ENCODE peak calls at places on chromosomes 4 and X, in six cellular contexts. G is mesenchymal stem cell, H is H9, T is neuronal stem cell, N is trophoblast cell, C is H1. Y is an unnamed sample.

GRCh38 chr4:8276358-8277240 is 7.0 kb downstream of the HTRA3 start:
- DNase-seq in G (no peak), H (no peak), T (no peak), N (no peak), C (no peak), Y (peak)

GRCh38 chrX:106069048-106069447 is 30.5 kb upstream of the SERPINA7 start:
- DNase-seq in G (no peak), H (no peak), T (no peak), N (no peak), C (no peak), Y (no peak)

GRCh38 chrX:130829526-130830515 is 73.2 kb downstream of the ENOX2 start:
- DNase-seq in G (no peak), H (no peak), T (no peak), N (peak), C (no peak), Y (no peak)

GRCh38 chr4:143281507-143282169 is 55.0 kb upstream of the GAB1 start:
- DNase-seq in G (peak), H (no peak), T (no peak), N (no peak), C (no peak), Y (peak)

GRCh38 chr4:94332983-94333590 is 9.5 kb downstream of the HPGDS start:
- DNase-seq in G (no peak), H (no peak), T (peak), N (peak), C (no peak), Y (no peak)

GRCh38 chr4:131459430-131460101 is 1689.5 kb upstream of the PCDH10 start:
- DNase-seq in G (peak), H (peak), T (no peak), N (no peak), C (no peak), Y (no peak)

GRCh38 chr4:53055274-53055673 is 193.2 kb downstream of the RASL11B start:
- DNase-seq in G (peak), H (no peak), T (no peak), N (no peak), C (no peak), Y (peak)

GRCh38 chrX:107827137-107827831 is 1.6 kb downstream of the MID2 start:
- DNase-seq in G (peak), H (no peak), T (no peak), N (no peak), C (no peak), Y (no peak)

GRCh38 chr4:109332926-109333464 is 30.5 kb upstream of the COL25A1 start:
- DNase-seq in G (no peak), H (peak), T (no peak), N (no peak), C (peak), Y (no peak)

DNA sequence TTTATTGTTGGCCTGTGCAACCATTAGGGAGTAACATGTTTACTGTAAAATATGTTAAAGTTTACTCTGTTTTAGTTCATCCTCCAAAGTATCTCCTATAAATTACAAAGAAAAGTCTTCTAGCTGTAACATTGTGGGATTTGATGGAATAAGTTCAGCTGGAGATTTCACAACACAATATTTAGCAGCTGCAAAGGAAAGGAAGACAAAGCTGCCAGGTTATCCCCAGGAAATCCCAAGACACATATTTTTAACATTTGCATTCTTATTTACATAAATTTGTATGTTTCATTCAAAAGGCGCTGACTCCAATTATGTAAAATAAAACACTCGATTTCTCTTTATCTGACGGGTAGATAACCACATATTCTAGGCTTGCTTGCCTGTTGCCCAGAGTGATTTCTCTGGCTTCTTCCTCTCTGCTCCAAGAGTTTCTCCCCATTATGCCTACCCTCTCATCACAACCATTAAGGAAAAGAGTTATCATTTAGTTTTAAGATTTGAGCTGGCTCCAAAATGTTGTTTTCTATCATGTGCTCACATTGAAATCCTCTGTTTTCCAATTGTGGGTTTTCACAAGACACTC is 128.0 kb upstream of the RASGEF1B start:
- DNase-seq in G (no peak), H (no peak), T (no peak), N (no peak), C (no peak), Y (no peak)
- H3K18ac ChIP-seq in G (no peak), H (no peak), T (no peak), N (no peak), C (no peak), Y (no peak)

DNA sequence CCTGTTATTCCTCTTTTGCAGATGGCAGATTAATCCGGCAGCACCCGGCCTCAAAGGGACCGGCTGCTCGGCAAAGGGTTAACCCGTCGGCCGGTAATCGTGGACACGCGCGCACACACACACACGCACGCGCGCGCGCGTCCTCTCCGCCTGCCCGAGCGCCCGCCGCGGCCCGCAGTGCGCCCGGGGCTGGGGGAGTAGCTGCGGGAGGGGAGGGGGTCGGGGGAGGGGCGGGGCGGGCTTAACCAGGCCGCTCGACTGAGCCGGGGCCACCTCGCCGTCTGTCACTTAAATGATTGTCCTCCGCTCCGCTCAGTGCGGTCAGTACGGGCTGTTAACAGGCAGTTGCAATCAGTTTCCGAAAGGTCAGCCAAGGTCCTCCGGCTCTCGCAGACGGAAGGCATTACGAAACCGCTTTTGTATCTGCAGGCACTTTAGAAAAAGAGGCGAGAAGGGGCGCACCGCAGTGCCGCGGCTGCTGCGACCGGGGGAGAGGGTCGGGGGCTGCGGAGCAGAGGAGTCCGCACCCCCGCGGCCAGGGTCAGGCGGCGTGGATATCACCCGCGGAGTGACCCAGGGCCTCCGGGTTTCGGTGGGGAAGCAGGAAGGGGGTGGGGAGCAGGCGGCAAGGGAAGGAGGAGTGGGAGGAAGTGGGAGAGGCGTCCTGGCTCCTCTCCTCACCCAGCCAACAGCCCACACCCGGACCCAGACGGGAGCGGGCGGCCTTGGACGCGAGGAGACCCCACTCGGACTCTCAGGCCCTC is 57.3 kb upstream of the BCOR start:
- DNase-seq in G (peak), H (peak), T (no peak), N (peak), C (peak), Y (peak)
- H3K18ac ChIP-seq in G (peak), H (no peak), T (peak), N (no peak), C (peak), Y (no peak)

DNA sequence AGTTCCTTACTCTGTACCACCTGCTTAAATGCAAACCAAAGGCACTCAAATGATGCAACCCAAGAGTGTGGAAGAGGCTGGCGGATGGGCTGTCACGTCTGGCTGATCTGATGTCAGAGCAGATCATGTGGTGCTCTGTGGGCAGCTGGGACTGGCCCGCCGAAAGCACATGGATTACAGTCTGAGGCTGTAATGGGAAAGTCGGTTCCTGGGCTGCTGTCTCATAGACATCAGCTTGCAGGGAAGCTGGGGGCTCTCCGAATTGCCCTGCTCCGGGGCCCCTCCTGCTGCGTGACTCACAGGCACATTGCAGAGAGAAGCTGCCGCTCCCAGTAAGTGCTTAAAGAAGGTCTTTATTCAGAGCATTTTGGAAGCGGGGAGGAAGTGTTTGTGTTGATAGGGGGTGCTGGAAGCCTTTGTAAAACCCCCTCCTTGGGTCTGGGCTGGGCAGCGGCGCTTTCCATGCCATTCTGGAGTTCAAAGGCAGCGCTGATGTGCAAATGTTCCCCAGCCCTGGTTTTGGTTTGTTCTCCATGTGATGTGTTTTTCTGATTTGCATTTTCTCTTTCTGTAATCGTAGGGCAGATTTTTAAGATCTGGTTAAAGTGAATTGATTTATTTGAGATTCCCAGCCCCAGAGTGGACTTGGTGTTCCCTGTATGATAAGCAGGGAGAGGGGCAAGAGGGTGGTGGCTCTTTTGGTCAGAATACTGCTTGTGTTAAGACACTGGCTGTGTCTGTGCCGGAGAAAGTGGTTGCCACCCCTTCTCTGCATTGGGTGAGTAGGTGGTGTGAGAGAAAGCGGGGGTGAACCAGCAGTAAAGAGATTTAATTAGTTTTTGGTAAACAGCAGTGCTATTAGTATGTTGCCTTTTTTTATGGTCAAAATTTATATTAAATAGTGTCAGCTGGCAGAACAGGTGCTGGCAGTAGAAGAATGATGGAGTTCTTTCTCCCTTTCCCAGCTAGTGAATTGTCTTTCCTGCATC is 181.3 kb downstream of the LARP7 start:
- DNase-seq in G (peak), H (peak), T (peak), N (peak), C (peak), Y (peak)
- H3K18ac ChIP-seq in G (peak), H (peak), T (peak), N (no peak), C (peak), Y (no peak)

GRCh38 chrX:66504481-66504880 is 134.4 kb downstream of the EDA2R start:
- DNase-seq in G (no peak), H (no peak), T (no peak), N (peak), C (no peak), Y (no peak)
- H3K18ac ChIP-seq in G (no peak), H (no peak), T (no peak), N (no peak), C (no peak), Y (no peak)

GRCh38 chrX:155957843-155958242 is 39.7 kb upstream of the IL9R start:
- DNase-seq in G (no peak), H (no peak), T (no peak), N (no peak), C (no peak), Y (no peak)
- H3K18ac ChIP-seq in G (no peak), H (no peak), T (no peak), N (peak), C (peak), Y (no peak)

DNA sequence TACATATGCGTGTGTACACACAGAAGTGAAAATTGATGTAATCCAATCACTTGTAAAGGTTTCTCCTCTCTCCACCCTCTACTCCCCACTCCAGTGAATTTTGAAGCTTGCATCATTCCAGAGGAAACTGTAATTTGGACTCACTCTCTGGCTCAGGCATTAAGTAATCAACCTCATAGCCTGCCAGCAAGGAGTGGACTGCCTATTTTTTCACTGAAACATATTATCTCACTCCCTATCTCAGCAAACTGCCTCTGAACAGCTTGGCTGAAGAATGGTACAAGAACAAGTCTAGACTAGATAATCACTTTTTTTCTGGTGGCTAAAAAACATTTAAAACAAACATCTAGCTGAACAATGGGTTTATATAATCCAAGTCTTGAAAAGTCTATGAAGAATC is 124.2 kb downstream of the C4orf51 start:
- DNase-seq in G (peak), H (no peak), T (no peak), N (peak), C (no peak), Y (peak)
- H3K18ac ChIP-seq in G (no peak), H (no peak), T (no peak), N (no peak), C (peak), Y (no peak)

GRCh38 chr4:76305971-76306881 is at the start of gene STBD1:
- DNase-seq in G (peak), H (peak), T (peak), N (peak), C (peak), Y (peak)
- H3K18ac ChIP-seq in G (peak), H (peak), T (peak), N (peak), C (peak), Y (peak)

GRCh38 chr4:148364525-148364924 is 77.7 kb downstream of the NR3C2 start:
- DNase-seq in G (no peak), H (no peak), T (no peak), N (no peak), C (no peak), Y (no peak)

GRCh38 chr4:148355442-148356123 is 86.6 kb downstream of the NR3C2 start:
- DNase-seq in G (no peak), H (no peak), T (no peak), N (no peak), C (no peak), Y (no peak)

GRCh38 chr4:148354186-148354585 is 88.0 kb downstream of the NR3C2 start:
- DNase-seq in G (no peak), H (no peak), T (no peak), N (no peak), C (no peak), Y (no peak)

GRCh38 chr4:148359769-148360168 is 82.4 kb downstream of the NR3C2 start:
- DNase-seq in G (no peak), H (no peak), T (no peak), N (no peak), C (no peak), Y (no peak)
- H3K18ac ChIP-seq in G (no peak), H (no peak), T (no peak), N (no peak), C (no peak), Y (no peak)